ENCODE peak calls at places on chromosome 17, in seven cellular contexts. S is HFFc6; B is T-cell; T is stimulated activated CD8-positive, alpha-beta memory T cell treated with anti-CD3 and anti-CD28 coated beads, Interleukin-4, amount 100 ng/mL, for 48 hours; Q is NCI-H1417; U is body of pancreas; R is effector CD4-positive, alpha-beta T cell. E is an unnamed sample.
A peak's percentile ranks its signal among the peaks of the same experiment; 100 is the strongest.

GRCh38 chr17:77325826-77326581 is 185.2 kb downstream of the SEC14L1 start:
- DNase-seq in R (no peak), S (peak; percentile 51), U (peak; percentile 33), B (no peak), T (no peak), Q (no peak), E (no peak)

GRCh38 chr17:9170336-9170735 is 149.0 kb downstream of the NTN1 start:
- DNase-seq in T (no peak), B (no peak), S (no peak), R (no peak), Q (no peak), U (no peak), E (no peak)

GRCh38 chr17:16215002-16215272 is 397 bp downstream of the NCOR1 start:
- DNase-seq in Q (peak; percentile 75), B (peak; percentile 12), T (peak; percentile 61), R (peak; percentile 3), S (peak; percentile 5), U (peak; percentile 51), E (peak; percentile 56)

GRCh38 chr17:7835818-7836595 is 2.0 kb downstream of the KDM6B start:
- DNase-seq in R (peak; percentile 57), B (no peak), S (peak; percentile 61), U (peak; percentile 87), Q (peak; percentile 63), T (peak; percentile 66), E (no peak)

GRCh38 chr17:55448681-55449080 is 27.0 kb upstream of the MMD start:
- DNase-seq in R (no peak), B (no peak), Q (no peak), T (no peak), S (peak; percentile 51), U (no peak), E (no peak)

GRCh38 chr17:82175166-82175565 is 37.5 kb downstream of the CCDC57 start:
- DNase-seq in T (no peak), Q (no peak), R (no peak), U (no peak), B (no peak), S (no peak), E (no peak)

GRCh38 chr17:2138318-2138717 is 83.4 kb downstream of the HIC1 start:
- DNase-seq in T (peak; percentile 31), R (no peak), S (peak; percentile 10), B (no peak), Q (no peak), U (peak; percentile 20), E (peak; percentile 13)

GRCh38 chr17:57033296-57033695 is 51.8 kb upstream of the AKAP1 start:
- DNase-seq in Q (no peak), T (no peak), S (no peak), B (no peak), U (peak; percentile 60), R (no peak), E (no peak)

GRCh38 chr17:42018339-42018738 is 1.1 kb upstream of the DNAJC7 start:
- DNase-seq in R (no peak), Q (no peak), B (no peak), U (no peak), S (no peak), T (no peak), E (no peak)

GRCh38 chr17:8629371-8630226 is 926 bp downstream of the MYH10 start:
- DNase-seq in Q (peak; percentile 64), U (peak; percentile 16), R (no peak), S (no peak), T (peak; percentile 42), B (no peak), E (peak; percentile 24)

GRCh38 chr17:53619025-53619424 is 203.7 kb upstream of the KIF2B start:
- DNase-seq in T (no peak), Q (no peak), U (no peak), B (no peak), R (no peak), S (no peak), E (no peak)

GRCh38 chr17:59423137-59423703 is 91.8 kb downstream of the YPEL2 start:
- DNase-seq in Q (no peak), B (no peak), R (no peak), S (peak; percentile 64), T (no peak), U (peak; percentile 58), E (no peak)

GRCh38 chr17:1413281-1413791 is 13.3 kb upstream of the YWHAE start:
- DNase-seq in R (no peak), U (peak; percentile 85), Q (no peak), B (no peak), S (peak; percentile 84), T (no peak), E (no peak)

GRCh38 chr17:49588312-49588711 is 12.6 kb downstream of the NXPH3 start:
- DNase-seq in U (no peak), R (no peak), T (no peak), B (no peak), Q (no peak), S (no peak), E (no peak)

GRCh38 chr17:74768069-74768762 is 7.9 kb downstream of the NAT9 start:
- DNase-seq in B (no peak), R (no peak), Q (no peak), T (no peak), U (peak; percentile 96), S (peak; percentile 62), E (no peak)

GRCh38 chr17:52235416-52235960 is 77.0 kb upstream of the CA10 start:
- DNase-seq in R (no peak), Q (no peak), U (no peak), B (no peak), T (no peak), S (no peak), E (no peak)

GRCh38 chr17:34503804-34504203 is 75.6 kb upstream of the TMEM132E start:
- DNase-seq in T (peak; percentile 31), R (no peak), B (no peak), Q (no peak), U (peak; percentile 42), S (no peak), E (peak; percentile 33)

GRCh38 chr17:5110816-5111215 is 862 bp downstream of the ZNF232 start:
- DNase-seq in U (no peak), T (no peak), Q (no peak), S (no peak), B (no peak), R (no peak), E (no peak)

GRCh38 chr17:79011451-79012147 is 2.0 kb upstream of the CANT1 start:
- DNase-seq in R (no peak), U (no peak), S (peak; percentile 49), Q (no peak), T (no peak), B (no peak), E (no peak)

GRCh38 chr17:80477647-80478478 is 1.5 kb upstream of the NPTX1 start:
- DNase-seq in Q (peak; percentile 64), R (no peak), U (no peak), S (no peak), B (no peak), T (peak; percentile 62), E (peak; percentile 57)

E was measured in stimulated activated naive CD8-positive, alpha-beta T cell treated with anti-CD3 and anti-CD28 coated beads, Interleukin-15, Interleukin-2, amounts not matched to agents 100 U/mL and 50 U/mL, for 24 hours.